ENCODE peak calls at places on chromosomes 1 and 21, in eight cellular contexts. I is AG09309; N is germinal center; W is effector memory CD8-positive, alpha-beta T cell; A is left cardiac atrium; T is stimulated activated CD8-positive, alpha-beta memory T cell treated with anti-CD3 and anti-CD28 coated beads, Interleukin-12 subunit alpha, Interleukin-12 subunit beta, amount 100 ng/mL, for 4 hours; L is LoVo; K is pancreas. V is an unnamed sample.
A peak's percentile ranks its signal among the peaks of the same experiment; 100 is the strongest.

GRCh38 chr21:29849735-29850176 is 90.0 kb downstream of the GRIK1 start:
- DNase-seq in T (no peak), I (peak; percentile 17), N (peak; percentile 58), K (peak; percentile 31), L (peak; percentile 58), W (no peak), A (peak; percentile 30), V (peak; percentile 4)

GRCh38 chr1:62353853-62354252 is 34.6 kb upstream of the KANK4 start:
- DNase-seq in W (no peak), N (no peak), A (no peak), I (no peak), L (no peak), T (no peak), K (no peak), V (no peak)

GRCh38 chr1:242212401-242212800 is 213.5 kb upstream of the MAP1LC3C start:
- DNase-seq in T (no peak), A (no peak), N (no peak), K (no peak), I (no peak), W (no peak), L (no peak), V (no peak)

GRCh38 chr1:108561731-108562326 is 1.9 kb downstream of the EEIG2 start:
- DNase-seq in W (peak; percentile 81), T (peak; percentile 68), I (no peak), N (peak; percentile 74), A (peak; percentile 69), K (peak; percentile 80), L (peak; percentile 84), V (no peak)

GRCh38 chr1:201584510-201584991 is 45.6 kb downstream of the NAV1 start:
- DNase-seq in W (no peak), I (no peak), T (no peak), A (peak; percentile 46), K (no peak), L (no peak), N (no peak), V (no peak)

GRCh38 chr1:44019398-44020044 is 11.7 kb downstream of the SLC6A9 start:
- DNase-seq in L (no peak), I (no peak), K (peak; percentile 13), A (no peak), T (no peak), W (no peak), N (no peak), V (no peak)

GRCh38 chr1:217946581-217946980 is 315.4 kb downstream of the SPATA17 start:
- DNase-seq in W (no peak), N (no peak), K (no peak), T (no peak), A (no peak), L (no peak), I (no peak), V (no peak)

GRCh38 chr1:230568676-230569075 is 73.6 kb upstream of the COG2 start:
- DNase-seq in N (no peak), L (no peak), T (no peak), I (no peak), A (no peak), K (no peak), W (no peak), V (no peak)

GRCh38 chr1:70358921-70359564 is 4.5 kb upstream of the ANKRD13C start:
- DNase-seq in W (no peak), K (no peak), A (no peak), I (no peak), T (no peak), L (no peak), N (no peak), V (no peak)

GRCh38 chr1:41672173-41672572 is 187.7 kb upstream of the EDN2 start:
- DNase-seq in T (no peak), I (peak; percentile 32), N (no peak), A (no peak), W (no peak), K (no peak), L (peak; percentile 67), V (peak; percentile 64)

GRCh38 chr1:54850082-54850730 is 36.8 kb downstream of the DHCR24 start:
- DNase-seq in A (no peak), T (no peak), L (no peak), N (no peak), W (no peak), I (no peak), K (no peak), V (no peak)

GRCh38 chr1:9079980-9080703 is 10.7 kb upstream of the SLC2A5 start:
- DNase-seq in L (no peak), W (no peak), N (no peak), I (no peak), A (no peak), K (no peak), T (no peak), V (no peak)

GRCh38 chr1:38071530-38072266 is 25.1 kb upstream of the POU3F1 start:
- DNase-seq in N (peak; percentile 71), W (no peak), L (no peak), A (no peak), T (no peak), I (peak; percentile 7), K (no peak), V (no peak)

GRCh38 chr21:43342301-43342881 is 84.5 kb downstream of the SIK1 start:
- DNase-seq in W (no peak), A (no peak), L (no peak), T (no peak), I (no peak), K (no peak), N (no peak), V (no peak)

GRCh38 chr1:29700522-29700921 is 464.2 kb downstream of the PTPRU start:
- DNase-seq in K (no peak), N (no peak), A (no peak), W (no peak), L (no peak), T (no peak), I (no peak), V (no peak)

V was measured in AG04449.